ENCODE peak calls at places on chromosomes 3 and 15, in six cellular contexts. One of them, this sample, is unnamed.

GRCh38 chr3:67605377-67605776 is 49.0 kb downstream of the SUCLG2 start:
- DNase-seq in heart left ventricle: no peak
- DNase-seq in stimulated activated CD8-positive, alpha-beta memory T cell treated with anti-CD3 and anti-CD28 coated beads, Interleukin-7, amount 100 ng/mL, for 4 hours: no peak
- DNase-seq in K562: no peak
- DNase-seq in aorta: no peak
- DNase-seq in osteoblast: no peak
- DNase-seq in this sample: no peak

GRCh38 chr3:123792473-123793201 is 91.5 kb downstream of the MYLK start:
- DNase-seq in heart left ventricle: no peak
- DNase-seq in stimulated activated CD8-positive, alpha-beta memory T cell treated with anti-CD3 and anti-CD28 coated beads, Interleukin-7, amount 100 ng/mL, for 4 hours: no peak
- DNase-seq in K562: no peak
- DNase-seq in aorta: no peak
- DNase-seq in osteoblast: peak
- DNase-seq in this sample: no peak

GRCh38 chr3:143571548-143571947 is 276.7 kb downstream of the SLC9A9 start:
- DNase-seq in heart left ventricle: no peak
- DNase-seq in stimulated activated CD8-positive, alpha-beta memory T cell treated with anti-CD3 and anti-CD28 coated beads, Interleukin-7, amount 100 ng/mL, for 4 hours: no peak
- DNase-seq in K562: no peak
- DNase-seq in aorta: no peak
- DNase-seq in osteoblast: no peak
- DNase-seq in this sample: no peak

GRCh38 chr3:63824309-63824708 is 5.2 kb downstream of the C3orf49 start:
- DNase-seq in heart left ventricle: no peak
- DNase-seq in stimulated activated CD8-positive, alpha-beta memory T cell treated with anti-CD3 and anti-CD28 coated beads, Interleukin-7, amount 100 ng/mL, for 4 hours: no peak
- DNase-seq in K562: no peak
- DNase-seq in aorta: no peak
- DNase-seq in osteoblast: peak
- DNase-seq in this sample: no peak

GRCh38 chr3:55486857-55487375 is at the start of gene WNT5A:
- DNase-seq in heart left ventricle: peak
- DNase-seq in stimulated activated CD8-positive, alpha-beta memory T cell treated with anti-CD3 and anti-CD28 coated beads, Interleukin-7, amount 100 ng/mL, for 4 hours: no peak
- DNase-seq in K562: no peak
- DNase-seq in aorta: no peak
- DNase-seq in osteoblast: peak
- DNase-seq in this sample: peak

GRCh38 chr3:52153389-52154096 is 680 bp downstream of the POC1A start:
- DNase-seq in heart left ventricle: no peak
- DNase-seq in stimulated activated CD8-positive, alpha-beta memory T cell treated with anti-CD3 and anti-CD28 coated beads, Interleukin-7, amount 100 ng/mL, for 4 hours: no peak
- DNase-seq in K562: peak
- DNase-seq in aorta: peak
- DNase-seq in osteoblast: peak
- DNase-seq in this sample: peak

GRCh38 chr3:69913422-69913821 is 86.1 kb upstream of the SAMMSON start:
- DNase-seq in heart left ventricle: no peak
- DNase-seq in stimulated activated CD8-positive, alpha-beta memory T cell treated with anti-CD3 and anti-CD28 coated beads, Interleukin-7, amount 100 ng/mL, for 4 hours: no peak
- DNase-seq in K562: no peak
- DNase-seq in aorta: no peak
- DNase-seq in osteoblast: peak
- DNase-seq in this sample: no peak

GRCh38 chr3:6216135-6216792 is 644.7 kb upstream of the GRM7 start:
- DNase-seq in heart left ventricle: no peak
- DNase-seq in stimulated activated CD8-positive, alpha-beta memory T cell treated with anti-CD3 and anti-CD28 coated beads, Interleukin-7, amount 100 ng/mL, for 4 hours: no peak
- DNase-seq in K562: no peak
- DNase-seq in aorta: no peak
- DNase-seq in osteoblast: peak
- DNase-seq in this sample: no peak

GRCh38 chr15:83318861-83319415 is 34.5 kb upstream of the BNC1 start:
- DNase-seq in heart left ventricle: no peak
- DNase-seq in stimulated activated CD8-positive, alpha-beta memory T cell treated with anti-CD3 and anti-CD28 coated beads, Interleukin-7, amount 100 ng/mL, for 4 hours: no peak
- DNase-seq in K562: no peak
- DNase-seq in aorta: no peak
- DNase-seq in osteoblast: no peak
- DNase-seq in this sample: no peak

GRCh38 chr3:24832878-24833277 is 338.2 kb upstream of the THRB start:
- DNase-seq in heart left ventricle: no peak
- DNase-seq in stimulated activated CD8-positive, alpha-beta memory T cell treated with anti-CD3 and anti-CD28 coated beads, Interleukin-7, amount 100 ng/mL, for 4 hours: no peak
- DNase-seq in K562: no peak
- DNase-seq in aorta: no peak
- DNase-seq in osteoblast: no peak
- DNase-seq in this sample: no peak

GRCh38 chr3:154780263-154780662 is 299.9 kb upstream of the MME start:
- DNase-seq in heart left ventricle: no peak
- DNase-seq in stimulated activated CD8-positive, alpha-beta memory T cell treated with anti-CD3 and anti-CD28 coated beads, Interleukin-7, amount 100 ng/mL, for 4 hours: no peak
- DNase-seq in K562: no peak
- DNase-seq in aorta: no peak
- DNase-seq in osteoblast: no peak
- DNase-seq in this sample: no peak

GRCh38 chr3:187072582-187072981 is 66.7 kb downstream of the RPL39L start:
- DNase-seq in heart left ventricle: no peak
- DNase-seq in stimulated activated CD8-positive, alpha-beta memory T cell treated with anti-CD3 and anti-CD28 coated beads, Interleukin-7, amount 100 ng/mL, for 4 hours: no peak
- DNase-seq in K562: peak
- DNase-seq in aorta: no peak
- DNase-seq in osteoblast: no peak
- DNase-seq in this sample: no peak

This sample was measured in spleen.